ENCODE peak calls at places on chromosomes 3 and 15, in four cellular contexts. X is pancreas, W is heart right ventricle, N is uterus. U is an unnamed sample.

GRCh38 chr3:184346480-184346879 is 9.1 kb downstream of the FAM131A start:
- DNase-seq in X (no peak), W (no peak), N (no peak), U (no peak)

GRCh38 chr15:35871812-35872211 is 325.8 kb upstream of the DPH6 start:
- DNase-seq in X (no peak), W (no peak), N (no peak), U (no peak)

GRCh38 chr15:88651293-88651692 is 12.5 kb downstream of the ISG20 start:
- DNase-seq in X (no peak), W (no peak), N (no peak), U (peak; percentile 75)

GRCh38 chr3:52236424-52236886 is 2.5 kb downstream of the TWF2 start:
- DNase-seq in X (no peak), W (peak; percentile 49), N (no peak), U (no peak)

GRCh38 chr3:148453764-148454163 is 243.9 kb upstream of the AGTR1 start:
- DNase-seq in X (no peak), W (no peak), N (no peak), U (no peak)

GRCh38 chr15:25810631-25811077 is 52.5 kb downstream of the ATP10A start:
- DNase-seq in X (no peak), W (no peak), N (no peak), U (no peak)

GRCh38 chr15:74642328-74642723 is 26.7 kb downstream of the CLK3 start:
- DNase-seq in X (no peak), W (no peak), N (no peak), U (no peak)

GRCh38 chr15:89197503-89197971 is 23.8 kb downstream of the RLBP1 start:
- DNase-seq in X (no peak), W (peak; percentile 41), N (no peak), U (no peak)

GRCh38 chr15:77993374-77993911 is 84.1 kb downstream of the TBC1D2B start:
- DNase-seq in X (no peak), W (no peak), N (no peak), U (no peak)

GRCh38 chr15:74613089-74613952 is 2.3 kb upstream of the CLK3 start:
- DNase-seq in X (no peak), W (no peak), N (no peak), U (no peak)

GRCh38 chr3:183537295-183537730 is 18.2 kb downstream of the KLHL6 start:
- DNase-seq in X (no peak), W (peak; percentile 32), N (no peak), U (no peak)

GRCh38 chr15:45276851-45277250 is 24.8 kb downstream of the SLC28A2 start:
- DNase-seq in X (no peak), W (no peak), N (no peak), U (no peak)

GRCh38 chr3:16817201-16817600 is 67.6 kb upstream of the PLCL2 start:
- DNase-seq in X (no peak), W (no peak), N (no peak), U (no peak)

GRCh38 chr3:133572158-133573053 is 1.1 kb upstream of the CDV3 start:
- DNase-seq in X (no peak), W (no peak), N (no peak), U (no peak)

GRCh38 chr15:63028442-63029110 is 14.0 kb upstream of the TPM1 start:
- DNase-seq in X (no peak), W (no peak), N (no peak), U (no peak)

GRCh38 chr3:155428558-155428957 is 135.1 kb upstream of the STRIT1 start:
- DNase-seq in X (no peak), W (no peak), N (no peak), U (peak; percentile 10)

GRCh38 chr15:73983211-73983727 is 8.8 kb downstream of the STOML1 start:
- DNase-seq in X (peak; percentile 71), W (peak; percentile 48), N (peak; percentile 65), U (no peak)

GRCh38 chr3:40803311-40803710 is 278.6 kb downstream of the ZNF621 start:
- DNase-seq in X (no peak), W (no peak), N (no peak), U (no peak)

GRCh38 chr3:107943860-107944543 is 146.8 kb downstream of the CD47 start:
- DNase-seq in X (no peak), W (no peak), N (no peak), U (peak; percentile 70)

GRCh38 chr15:70762469-70763119 is 764 bp downstream of the UACA start:
- DNase-seq in X (peak; percentile 78), W (peak; percentile 37), N (peak; percentile 42), U (no peak)

GRCh38 chr3:14358426-14359211 is 43.8 kb upstream of the SLC6A6 start:
- DNase-seq in X (no peak), W (peak; percentile 50), N (peak; percentile 88), U (no peak)

GRCh38 chr3:151437906-151438305 is 23.0 kb downstream of the IGSF10 start:
- DNase-seq in X (no peak), W (no peak), N (no peak), U (no peak)

GRCh38 chr3:162142511-162142910 is 645.9 kb downstream of the OTOL1 start:
- DNase-seq in X (no peak), W (no peak), N (no peak), U (no peak)

GRCh38 chr3:70994644-70995043 is 588.9 kb downstream of the FOXP1 start:
- DNase-seq in X (no peak), W (no peak), N (no peak), U (no peak)

GRCh38 chr3:72144773-72145505 is 360.0 kb upstream of the PROK2 start:
- DNase-seq in X (no peak), W (peak; percentile 32), N (no peak), U (no peak)

GRCh38 chr3:127392146-127392470 is 104.3 kb upstream of the PRR20G start:
- DNase-seq in X (no peak), W (no peak), N (no peak), U (no peak)

GRCh38 chr15:24955549-24955929 is 752 bp downstream of the SNRPN start:
- DNase-seq in X (peak; percentile 58), W (peak; percentile 13), N (peak; percentile 18), U (no peak)

DNA sequence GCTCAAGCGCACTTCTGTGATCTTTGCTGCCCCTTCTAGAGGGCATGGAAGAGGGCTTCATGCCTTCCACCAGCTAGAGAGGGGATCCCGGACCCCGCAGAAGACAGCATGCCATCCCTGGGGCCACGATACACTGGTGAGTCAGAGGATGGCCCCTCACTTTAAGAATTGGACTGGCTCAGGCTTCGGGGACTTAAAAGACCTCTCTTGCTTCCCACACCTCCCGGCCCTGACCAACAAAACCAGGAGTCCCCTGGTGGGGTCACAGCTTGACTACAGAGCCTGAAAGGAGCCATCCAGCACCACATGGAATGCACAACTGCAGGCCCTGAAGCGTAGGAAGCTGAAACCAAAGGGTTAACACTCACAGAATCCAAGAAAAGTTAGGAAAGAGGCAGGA is 92.4 kb downstream of the LRIG1 start:
- DNase-seq in X (peak; percentile 36), W (no peak), N (peak; percentile 8), U (no peak)
- H3K4me1 ChIP-seq in X (peaks cover 9% of the 10 kb centered on the region), W (peaks cover 52% of the 10 kb centered on the region), N (no peaks in the 10 kb centered on the region), U (peaks cover 100% of the 10 kb centered on the region)

DNA sequence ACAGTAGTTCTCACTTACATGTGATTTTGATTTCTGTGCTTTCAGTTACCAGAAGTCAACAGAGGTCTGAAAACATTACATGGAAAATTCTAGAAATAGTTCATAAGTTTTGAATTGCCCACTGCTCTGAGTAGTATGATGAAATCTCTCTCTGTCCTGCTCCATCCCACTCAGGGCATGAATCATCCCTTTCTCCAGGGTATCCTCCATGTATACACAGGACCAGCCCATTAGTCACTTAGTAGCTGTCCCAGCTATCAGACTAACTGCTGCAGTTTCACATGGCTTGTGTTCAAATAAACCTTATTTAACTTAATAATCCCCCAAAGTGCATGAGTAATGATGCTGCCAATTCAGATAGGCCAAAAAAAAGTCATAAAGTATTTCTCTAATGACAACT is 38.6 kb downstream of the EPHA3 start:
- DNase-seq in X (no peak), W (no peak), N (no peak), U (no peak)
- TF ChIP-seq CTCF in X (no peak), W (no peak), N (no peak), U (no peak)

GRCh38 chr15:64895285-64896065 is 16.2 kb upstream of the ANKDD1A start:
- DNase-seq in X (no peak), W (peak; percentile 52), N (no peak), U (no peak)

GRCh38 chr15:64896371-64897069 is 15.2 kb upstream of the ANKDD1A start:
- DNase-seq in X (no peak), W (no peak), N (no peak), U (no peak)

GRCh38 chr15:64894395-64895056 is 17.2 kb upstream of the ANKDD1A start:
- DNase-seq in X (no peak), W (no peak), N (no peak), U (no peak)

GRCh38 chr15:64898406-64898805 is 13.3 kb upstream of the ANKDD1A start:
- DNase-seq in X (no peak), W (no peak), N (no peak), U (no peak)

DNA sequence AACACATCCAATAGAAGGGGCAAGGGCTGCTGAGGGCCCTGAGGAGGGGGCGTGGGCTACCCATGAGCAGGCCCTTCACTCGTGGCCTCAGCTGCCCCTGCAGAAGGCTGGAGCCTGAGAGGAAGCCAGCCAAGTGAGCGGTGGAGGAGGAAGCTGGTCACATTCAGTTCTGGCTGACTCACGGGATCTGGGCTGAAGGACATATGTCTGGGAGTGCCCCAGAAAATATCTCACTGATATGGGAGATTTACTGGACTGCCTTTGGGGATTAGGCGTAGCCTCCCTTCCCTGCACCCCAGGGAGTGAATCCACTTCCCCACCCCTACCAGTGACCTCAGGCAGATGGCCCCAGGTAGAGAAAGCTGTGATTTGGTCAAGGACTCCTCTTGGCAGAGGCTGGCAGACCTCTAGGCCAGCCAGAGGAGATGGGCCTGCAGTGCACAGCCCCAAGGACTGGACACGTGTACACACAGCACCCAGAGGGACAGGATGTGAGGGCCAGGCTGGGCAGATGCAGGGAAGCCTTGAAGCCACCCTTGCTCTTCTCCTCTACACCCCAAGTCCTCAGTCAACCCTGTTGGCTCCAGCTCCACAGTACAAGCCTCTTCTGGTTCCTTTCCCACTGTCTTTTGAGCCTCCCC is 14.2 kb upstream of the ANKDD1A start:
- DNase-seq in X (no peak), W (peak; percentile 76), N (peak; percentile 47), U (no peak)
- H3K4me1 ChIP-seq in X (no peaks in the 10 kb centered on the region), W (peaks cover 46% of the 10 kb centered on the region), N (peaks cover 13% of the 10 kb centered on the region), U (peaks cover 59% of the 10 kb centered on the region)

GRCh38 chr3:18847583-18848197 is 300.6 kb upstream of the KCNH8 start:
- DNase-seq in X (no peak), W (no peak), N (no peak), U (no peak)
- TF ChIP-seq CTCF in X (peak; percentile 17), W (peak; percentile 14), N (no peak), U (no peak)

DNA sequence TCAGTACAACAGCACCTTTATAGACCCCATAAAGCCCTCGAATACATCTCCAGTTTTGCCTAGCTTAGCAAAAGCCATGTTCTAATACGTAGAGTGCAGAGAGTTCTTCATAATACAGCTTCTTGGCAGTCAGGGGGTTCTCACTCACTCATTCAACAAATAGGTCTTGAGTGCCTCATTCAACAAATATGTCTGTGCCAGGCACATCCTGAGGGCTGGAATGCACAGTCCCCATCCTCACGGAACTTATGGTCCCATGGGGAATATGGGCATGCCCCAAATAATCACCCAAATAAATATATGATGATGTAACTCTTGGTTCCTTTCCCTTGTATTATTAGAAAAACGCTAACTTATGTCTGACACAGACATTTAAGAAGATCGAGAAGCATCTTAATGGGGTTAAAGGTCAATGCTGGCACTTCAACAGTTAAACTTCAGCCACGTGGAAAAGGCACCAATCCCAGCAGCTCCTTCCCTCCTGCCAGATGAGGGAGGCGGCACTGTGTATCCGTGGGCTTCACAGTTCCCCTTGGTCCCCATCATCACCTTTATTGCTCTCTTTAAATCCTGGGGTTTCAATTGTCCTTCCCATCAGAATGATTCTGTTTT is 18.8 kb upstream of the SEMA5B start:
- DNase-seq in X (no peak), W (no peak), N (no peak), U (no peak)
- H3K4me1 ChIP-seq in X (no peaks in the 10 kb centered on the region), W (peaks cover 9% of the 10 kb centered on the region), N (no peaks in the 10 kb centered on the region), U (no peaks in the 10 kb centered on the region)